ENCODE peak calls at places on chromosomes 16 and 17, in seven cellular contexts. One of them, this sample, is unnamed.

GRCh38 chr17:66542967-66543525 is 240.6 kb downstream of the PRKCA start:
- DNase-seq in HCT116: no peak
- DNase-seq in GM12878: no peak
- DNase-seq in HepG2: peak; percentile 29
- DNase-seq in SK-N-SH: no peak
- DNase-seq in K562: no peak
- DNase-seq in H1: no peak
- DNase-seq in this sample: no peak

GRCh38 chr17:2212328-2212981 is 91.1 kb downstream of the SMG6 start:
- DNase-seq in HCT116: no peak
- DNase-seq in GM12878: no peak
- DNase-seq in HepG2: no peak
- DNase-seq in SK-N-SH: no peak
- DNase-seq in K562: no peak
- DNase-seq in H1: no peak
- DNase-seq in this sample: peak; percentile 15

GRCh38 chr17:28553000-28553505 is 629 bp upstream of the UNC119 start:
- DNase-seq in HCT116: no peak
- DNase-seq in GM12878: no peak
- DNase-seq in HepG2: no peak
- DNase-seq in SK-N-SH: no peak
- DNase-seq in K562: no peak
- DNase-seq in H1: no peak
- DNase-seq in this sample: no peak

GRCh38 chr17:77579717-77580116 is 378.8 kb upstream of the TNRC6C start:
- DNase-seq in HCT116: no peak
- DNase-seq in GM12878: no peak
- DNase-seq in HepG2: no peak
- DNase-seq in SK-N-SH: no peak
- DNase-seq in K562: no peak
- DNase-seq in H1: no peak
- DNase-seq in this sample: no peak

GRCh38 chr16:81457326-81458133 is 12.9 kb downstream of the CMIP start:
- DNase-seq in HCT116: peak; percentile 16
- DNase-seq in GM12878: no peak
- DNase-seq in HepG2: peak; percentile 89
- DNase-seq in SK-N-SH: no peak
- DNase-seq in K562: peak; percentile 81
- DNase-seq in H1: no peak
- DNase-seq in this sample: no peak

GRCh38 chr17:16923097-16923903 is 48.6 kb downstream of the TNFRSF13B start:
- DNase-seq in HCT116: no peak
- DNase-seq in GM12878: no peak
- DNase-seq in HepG2: no peak
- DNase-seq in SK-N-SH: no peak
- DNase-seq in K562: no peak
- DNase-seq in H1: no peak
- DNase-seq in this sample: no peak

GRCh38 chr17:66711936-66712335 is 123.0 kb upstream of the CACNG5 start:
- DNase-seq in HCT116: no peak
- DNase-seq in GM12878: no peak
- DNase-seq in HepG2: peak; percentile 71
- DNase-seq in SK-N-SH: no peak
- DNase-seq in K562: peak; percentile 23
- DNase-seq in H1: peak; percentile 47
- DNase-seq in this sample: peak; percentile 82

GRCh38 chr17:78214016-78214705 is at the start of gene BIRC5:
- DNase-seq in HCT116: peak; percentile 74
- DNase-seq in GM12878: peak; percentile 23
- DNase-seq in HepG2: peak; percentile 82
- DNase-seq in SK-N-SH: peak; percentile 100
- DNase-seq in K562: peak; percentile 93
- DNase-seq in H1: peak; percentile 49
- DNase-seq in this sample: peak; percentile 87

GRCh38 chr17:73089322-73089721 is 3.2 kb downstream of the SLC39A11 start:
- DNase-seq in HCT116: no peak
- DNase-seq in GM12878: no peak
- DNase-seq in HepG2: no peak
- DNase-seq in SK-N-SH: no peak
- DNase-seq in K562: no peak
- DNase-seq in H1: no peak
- DNase-seq in this sample: no peak

GRCh38 chr16:82867425-82867824 is 240.7 kb downstream of the CDH13 start:
- DNase-seq in HCT116: no peak
- DNase-seq in GM12878: no peak
- DNase-seq in HepG2: no peak
- DNase-seq in SK-N-SH: no peak
- DNase-seq in K562: no peak
- DNase-seq in H1: no peak
- DNase-seq in this sample: no peak

GRCh38 chr16:14148569-14148968 is 77.5 kb downstream of the MRTFB start:
- DNase-seq in HCT116: no peak
- DNase-seq in GM12878: no peak
- DNase-seq in HepG2: no peak
- DNase-seq in SK-N-SH: no peak
- DNase-seq in K562: no peak
- DNase-seq in H1: no peak
- DNase-seq in this sample: no peak

GRCh38 chr17:35099929-35100328 is 19.7 kb downstream of the RAD51D start:
- DNase-seq in HCT116: no peak
- DNase-seq in GM12878: no peak
- DNase-seq in HepG2: no peak
- DNase-seq in SK-N-SH: no peak
- DNase-seq in K562: no peak
- DNase-seq in H1: no peak
- DNase-seq in this sample: no peak

GRCh38 chr16:77531741-77532140 is 96.9 kb upstream of the ADAMTS18 start:
- DNase-seq in HCT116: no peak
- DNase-seq in GM12878: no peak
- DNase-seq in HepG2: no peak
- DNase-seq in SK-N-SH: no peak
- DNase-seq in K562: no peak
- DNase-seq in H1: no peak
- DNase-seq in this sample: no peak

GRCh38 chr17:74271902-74272563 is 2.0 kb upstream of the DNAI2 start:
- DNase-seq in HCT116: no peak
- DNase-seq in GM12878: no peak
- DNase-seq in HepG2: no peak
- DNase-seq in SK-N-SH: no peak
- DNase-seq in K562: no peak
- DNase-seq in H1: no peak
- DNase-seq in this sample: no peak

GRCh38 chr16:31496670-31497069 is 11.5 kb downstream of the RUSF1 start:
- DNase-seq in HCT116: no peak
- DNase-seq in GM12878: no peak
- DNase-seq in HepG2: no peak
- DNase-seq in SK-N-SH: no peak
- DNase-seq in K562: no peak
- DNase-seq in H1: no peak
- DNase-seq in this sample: no peak

GRCh38 chr17:72726936-72727335 is 365.6 kb downstream of the SLC39A11 start:
- DNase-seq in HCT116: no peak
- DNase-seq in GM12878: peak; percentile 61
- DNase-seq in HepG2: no peak
- DNase-seq in SK-N-SH: no peak
- DNase-seq in K562: no peak
- DNase-seq in H1: no peak
- DNase-seq in this sample: no peak

GRCh38 chr17:55317284-55317683 is 52.5 kb downstream of the HLF start:
- DNase-seq in HCT116: no peak
- DNase-seq in GM12878: no peak
- DNase-seq in HepG2: no peak
- DNase-seq in SK-N-SH: no peak
- DNase-seq in K562: no peak
- DNase-seq in H1: no peak
- DNase-seq in this sample: no peak

GRCh38 chr16:65409505-65409904 is 287.6 kb upstream of the CDH11 start:
- DNase-seq in HCT116: no peak
- DNase-seq in GM12878: no peak
- DNase-seq in HepG2: no peak
- DNase-seq in SK-N-SH: no peak
- DNase-seq in K562: no peak
- DNase-seq in H1: no peak
- DNase-seq in this sample: no peak

GRCh38 chr16:24070851-24071250 is 185.3 kb upstream of the CACNG3 start:
- DNase-seq in HCT116: peak; percentile 43
- DNase-seq in GM12878: peak; percentile 9
- DNase-seq in HepG2: peak; percentile 29
- DNase-seq in SK-N-SH: peak; percentile 67
- DNase-seq in K562: peak; percentile 79
- DNase-seq in H1: peak; percentile 75
- DNase-seq in this sample: peak; percentile 44

GRCh38 chr17:17089796-17090641 is 47.8 kb downstream of the MPRIP start:
- DNase-seq in HCT116: no peak
- DNase-seq in GM12878: no peak
- DNase-seq in HepG2: no peak
- DNase-seq in SK-N-SH: no peak
- DNase-seq in K562: no peak
- DNase-seq in H1: no peak
- DNase-seq in this sample: no peak

GRCh38 chr17:79018045-79018695 is 5.8 kb upstream of the C1QTNF1 start:
- DNase-seq in HCT116: no peak
- DNase-seq in GM12878: no peak
- DNase-seq in HepG2: no peak
- DNase-seq in SK-N-SH: no peak
- DNase-seq in K562: no peak
- DNase-seq in H1: no peak
- DNase-seq in this sample: no peak

GRCh38 chr17:50737118-50737698 is 17.8 kb downstream of the LUC7L3 start:
- DNase-seq in HCT116: no peak
- DNase-seq in GM12878: no peak
- DNase-seq in HepG2: no peak
- DNase-seq in SK-N-SH: no peak
- DNase-seq in K562: no peak
- DNase-seq in H1: no peak
- DNase-seq in this sample: no peak

GRCh38 chr16:55624696-55625095 is 31.1 kb upstream of the SLC6A2 start:
- DNase-seq in HCT116: no peak
- DNase-seq in GM12878: no peak
- DNase-seq in HepG2: no peak
- DNase-seq in SK-N-SH: no peak
- DNase-seq in K562: no peak
- DNase-seq in H1: no peak
- DNase-seq in this sample: no peak
- TF ChIP-seq JUND in HCT116: no peak
- TF ChIP-seq JUND in GM12878: no peak
- TF ChIP-seq JUND in HepG2: no peak
- TF ChIP-seq JUND in SK-N-SH: no peak
- TF ChIP-seq JUND in K562: no peak
- TF ChIP-seq JUND in H1: no peak
- TF ChIP-seq JUND in this sample: no peak

DNA sequence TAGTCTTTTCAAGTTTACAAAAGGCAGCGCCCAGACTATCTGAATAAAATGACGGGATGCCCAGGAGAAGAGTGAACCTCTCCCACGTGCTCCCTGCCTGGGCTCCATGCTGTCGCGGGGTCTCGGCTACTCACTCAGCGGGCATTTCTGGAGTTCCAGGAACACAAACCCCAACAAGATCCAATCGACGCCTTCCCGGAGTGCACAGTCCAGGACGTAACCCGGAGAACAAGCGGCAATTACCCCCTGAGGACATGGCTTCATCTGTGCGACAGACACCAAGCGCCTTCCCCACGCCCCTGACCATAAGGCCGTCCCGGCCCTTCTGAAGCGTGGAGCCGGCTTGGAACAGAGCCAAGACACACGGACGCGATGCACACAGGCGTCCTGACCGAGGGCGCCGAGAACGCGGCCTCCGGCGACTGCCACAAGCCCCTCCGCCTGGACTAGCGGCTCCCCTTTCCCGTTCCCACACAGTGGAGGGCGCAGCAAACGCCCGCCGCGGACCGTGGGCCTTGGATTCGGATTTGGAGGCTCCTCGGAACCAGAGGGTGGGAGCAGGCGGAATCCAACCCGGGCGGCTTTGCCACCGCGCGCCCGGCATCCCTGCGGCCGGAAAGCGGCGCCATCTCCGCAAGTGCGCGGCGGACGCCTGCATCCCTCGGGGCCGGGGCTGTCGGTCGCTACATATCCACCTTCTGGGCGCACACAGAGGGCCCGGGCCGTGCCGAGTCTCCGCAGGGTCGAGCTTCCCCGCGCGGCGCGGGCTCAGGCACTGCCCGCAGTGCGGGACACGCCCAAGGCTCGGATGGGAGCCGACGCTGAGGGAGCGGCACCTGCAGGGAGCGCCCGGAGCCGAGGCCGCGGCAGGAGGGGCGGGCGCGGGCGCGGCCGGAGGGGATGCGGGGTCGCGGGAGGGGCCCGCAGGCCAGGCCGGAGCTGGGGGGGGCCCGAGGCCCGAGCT is 725 bp downstream of the ABCA3 start:
- DNase-seq in HCT116: no peak
- DNase-seq in GM12878: no peak
- DNase-seq in HepG2: peak; percentile 15
- DNase-seq in SK-N-SH: peak; percentile 83
- DNase-seq in K562: peak; percentile 86
- DNase-seq in H1: no peak
- DNase-seq in this sample: peak; percentile 79
- TF ChIP-seq JUND in HCT116: no peak
- TF ChIP-seq JUND in GM12878: no peak
- TF ChIP-seq JUND in HepG2: no peak
- TF ChIP-seq JUND in SK-N-SH: no peak
- TF ChIP-seq JUND in K562: peak; percentile 31
- TF ChIP-seq JUND in H1: no peak
- TF ChIP-seq JUND in this sample: no peak

DNA sequence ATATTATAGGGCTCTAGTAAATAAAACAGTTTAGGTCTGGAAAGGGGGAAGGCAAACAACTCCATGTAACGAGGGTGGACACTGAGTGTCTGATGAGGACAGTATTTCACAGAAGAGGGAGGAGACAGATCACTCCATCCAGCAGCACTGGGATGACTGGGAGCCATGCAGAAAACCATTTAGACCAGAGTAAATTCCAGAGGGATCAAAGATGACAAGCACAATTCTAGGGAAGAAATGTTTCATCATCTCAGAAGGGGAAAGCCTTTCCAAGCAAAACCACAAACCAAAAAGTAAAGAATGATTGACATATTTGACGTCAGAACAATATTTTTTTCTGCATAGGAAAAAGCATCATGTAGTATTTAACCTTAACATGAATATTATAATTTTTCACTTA is 4.7 kb downstream of the DNASE1 start:
- DNase-seq in HCT116: no peak
- DNase-seq in GM12878: no peak
- DNase-seq in HepG2: no peak
- DNase-seq in SK-N-SH: no peak
- DNase-seq in K562: no peak
- DNase-seq in H1: no peak
- DNase-seq in this sample: no peak
- TF ChIP-seq JUND in HCT116: no peak
- TF ChIP-seq JUND in GM12878: no peak
- TF ChIP-seq JUND in HepG2: no peak
- TF ChIP-seq JUND in SK-N-SH: no peak
- TF ChIP-seq JUND in K562: no peak
- TF ChIP-seq JUND in H1: no peak
- TF ChIP-seq JUND in this sample: no peak

DNA sequence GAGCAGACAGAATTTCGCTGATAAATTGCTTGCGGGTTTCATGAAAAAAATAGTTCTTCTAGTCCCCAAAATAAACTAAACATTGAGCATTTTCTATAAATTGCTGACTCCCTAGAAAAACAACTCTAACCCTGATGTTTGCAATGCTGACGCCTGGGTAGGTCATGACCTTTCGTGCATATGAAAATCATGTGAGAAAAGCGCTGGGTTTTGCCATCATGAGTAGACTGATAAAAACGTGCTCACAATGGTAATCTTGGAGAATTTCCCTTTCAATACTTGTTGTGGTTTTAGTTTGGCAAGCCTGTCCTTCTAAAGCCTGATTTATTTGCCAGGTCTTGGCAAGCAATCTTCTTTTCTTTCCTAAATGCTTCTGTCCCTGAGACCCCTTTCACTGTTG is 4.0 kb upstream of the CLEC10A start:
- DNase-seq in HCT116: no peak
- DNase-seq in GM12878: no peak
- DNase-seq in HepG2: no peak
- DNase-seq in SK-N-SH: no peak
- DNase-seq in K562: no peak
- DNase-seq in H1: no peak
- DNase-seq in this sample: no peak
- TF ChIP-seq JUND in HCT116: no peak
- TF ChIP-seq JUND in GM12878: no peak
- TF ChIP-seq JUND in HepG2: no peak
- TF ChIP-seq JUND in SK-N-SH: no peak
- TF ChIP-seq JUND in K562: no peak
- TF ChIP-seq JUND in H1: no peak
- TF ChIP-seq JUND in this sample: no peak

This sample was measured in T47D.